ENCODE peak calls at places on chromosomes 6 and 20, in nine cellular contexts. One of them, this sample, is unnamed.

GRCh38 chr6:159540152-159540551 is 152.9 kb downstream of the SOD2 start:
- DNase-seq in NCI-H460: peak
- DNase-seq in BE2C: peak
- DNase-seq in T-helper 9 cell: no peak
- DNase-seq in foreskin fibroblast: no peak
- DNase-seq in B cell: no peak
- DNase-seq in NCI-H2171 treated with DMSO at 0.1 percent for 48 hours: no peak
- DNase-seq in effector CD8-positive, alpha-beta T cell: no peak
- DNase-seq in activated gamma-delta T cell treated with anti-CD3 and anti-CD28 coated beads, Interleukin-2, amount 50 U/mL, for 16 hours: no peak
- DNase-seq in this sample: no peak

GRCh38 chr20:10453241-10453640 is 18.1 kb downstream of the SLX4IP start:
- DNase-seq in effector CD8-positive, alpha-beta T cell: no peak
- DNase-seq in NCI-H2171 treated with DMSO at 0.1 percent for 48 hours: no peak
- DNase-seq in NCI-H460: no peak
- DNase-seq in foreskin fibroblast: no peak
- DNase-seq in T-helper 9 cell: no peak
- DNase-seq in B cell: no peak
- DNase-seq in activated gamma-delta T cell treated with anti-CD3 and anti-CD28 coated beads, Interleukin-2, amount 50 U/mL, for 16 hours: no peak
- DNase-seq in BE2C: no peak
- DNase-seq in this sample: peak

GRCh38 chr6:50602191-50602810 is 111.0 kb upstream of the TFAP2D start:
- DNase-seq in effector CD8-positive, alpha-beta T cell: no peak
- DNase-seq in NCI-H460: peak
- DNase-seq in foreskin fibroblast: peak
- DNase-seq in B cell: no peak
- DNase-seq in NCI-H2171 treated with DMSO at 0.1 percent for 48 hours: peak
- DNase-seq in activated gamma-delta T cell treated with anti-CD3 and anti-CD28 coated beads, Interleukin-2, amount 50 U/mL, for 16 hours: no peak
- DNase-seq in BE2C: peak
- DNase-seq in T-helper 9 cell: no peak
- DNase-seq in this sample: peak

GRCh38 chr6:161246725-161247124 is 27.1 kb downstream of the AGPAT4 start:
- DNase-seq in effector CD8-positive, alpha-beta T cell: no peak
- DNase-seq in foreskin fibroblast: no peak
- DNase-seq in T-helper 9 cell: no peak
- DNase-seq in B cell: no peak
- DNase-seq in activated gamma-delta T cell treated with anti-CD3 and anti-CD28 coated beads, Interleukin-2, amount 50 U/mL, for 16 hours: no peak
- DNase-seq in BE2C: peak
- DNase-seq in NCI-H460: no peak
- DNase-seq in NCI-H2171 treated with DMSO at 0.1 percent for 48 hours: no peak
- DNase-seq in this sample: no peak

GRCh38 chr6:104325341-104326172 is 534.2 kb downstream of the HACE1 start:
- DNase-seq in effector CD8-positive, alpha-beta T cell: no peak
- DNase-seq in BE2C: peak
- DNase-seq in activated gamma-delta T cell treated with anti-CD3 and anti-CD28 coated beads, Interleukin-2, amount 50 U/mL, for 16 hours: no peak
- DNase-seq in B cell: no peak
- DNase-seq in NCI-H2171 treated with DMSO at 0.1 percent for 48 hours: peak
- DNase-seq in foreskin fibroblast: peak
- DNase-seq in T-helper 9 cell: no peak
- DNase-seq in NCI-H460: peak
- DNase-seq in this sample: peak

GRCh38 chr20:57560554-57561355 is at the start of gene PCK1:
- DNase-seq in NCI-H460: no peak
- DNase-seq in activated gamma-delta T cell treated with anti-CD3 and anti-CD28 coated beads, Interleukin-2, amount 50 U/mL, for 16 hours: no peak
- DNase-seq in NCI-H2171 treated with DMSO at 0.1 percent for 48 hours: no peak
- DNase-seq in effector CD8-positive, alpha-beta T cell: no peak
- DNase-seq in T-helper 9 cell: no peak
- DNase-seq in B cell: no peak
- DNase-seq in BE2C: peak
- DNase-seq in foreskin fibroblast: no peak
- DNase-seq in this sample: no peak

GRCh38 chr6:151239603-151240035 is at the start of gene AKAP12:
- DNase-seq in NCI-H2171 treated with DMSO at 0.1 percent for 48 hours: no peak
- DNase-seq in B cell: no peak
- DNase-seq in activated gamma-delta T cell treated with anti-CD3 and anti-CD28 coated beads, Interleukin-2, amount 50 U/mL, for 16 hours: no peak
- DNase-seq in NCI-H460: no peak
- DNase-seq in T-helper 9 cell: no peak
- DNase-seq in BE2C: no peak
- DNase-seq in foreskin fibroblast: peak
- DNase-seq in effector CD8-positive, alpha-beta T cell: no peak
- DNase-seq in this sample: no peak

GRCh38 chr6:150425508-150425907 is 56.7 kb downstream of the IYD start:
- DNase-seq in B cell: no peak
- DNase-seq in activated gamma-delta T cell treated with anti-CD3 and anti-CD28 coated beads, Interleukin-2, amount 50 U/mL, for 16 hours: no peak
- DNase-seq in NCI-H2171 treated with DMSO at 0.1 percent for 48 hours: no peak
- DNase-seq in effector CD8-positive, alpha-beta T cell: no peak
- DNase-seq in BE2C: no peak
- DNase-seq in foreskin fibroblast: no peak
- DNase-seq in T-helper 9 cell: no peak
- DNase-seq in NCI-H460: no peak
- DNase-seq in this sample: no peak

GRCh38 chr6:117908246-117909107 is 1.4 kb downstream of the SLC35F1 start:
- DNase-seq in effector CD8-positive, alpha-beta T cell: no peak
- DNase-seq in activated gamma-delta T cell treated with anti-CD3 and anti-CD28 coated beads, Interleukin-2, amount 50 U/mL, for 16 hours: no peak
- DNase-seq in BE2C: peak
- DNase-seq in B cell: no peak
- DNase-seq in NCI-H460: no peak
- DNase-seq in T-helper 9 cell: no peak
- DNase-seq in foreskin fibroblast: no peak
- DNase-seq in NCI-H2171 treated with DMSO at 0.1 percent for 48 hours: peak
- DNase-seq in this sample: no peak

GRCh38 chr6:107621216-107621940 is 131.5 kb downstream of the SOBP start:
- DNase-seq in T-helper 9 cell: no peak
- DNase-seq in BE2C: no peak
- DNase-seq in activated gamma-delta T cell treated with anti-CD3 and anti-CD28 coated beads, Interleukin-2, amount 50 U/mL, for 16 hours: no peak
- DNase-seq in NCI-H2171 treated with DMSO at 0.1 percent for 48 hours: no peak
- DNase-seq in B cell: no peak
- DNase-seq in effector CD8-positive, alpha-beta T cell: no peak
- DNase-seq in NCI-H460: no peak
- DNase-seq in foreskin fibroblast: no peak
- DNase-seq in this sample: no peak

GRCh38 chr6:32666420-32667300 is at the start of gene HLA-DQB1:
- DNase-seq in effector CD8-positive, alpha-beta T cell: peak
- DNase-seq in NCI-H2171 treated with DMSO at 0.1 percent for 48 hours: no peak
- DNase-seq in T-helper 9 cell: peak
- DNase-seq in foreskin fibroblast: peak
- DNase-seq in BE2C: no peak
- DNase-seq in NCI-H460: peak
- DNase-seq in B cell: peak
- DNase-seq in activated gamma-delta T cell treated with anti-CD3 and anti-CD28 coated beads, Interleukin-2, amount 50 U/mL, for 16 hours: peak
- DNase-seq in this sample: no peak

GRCh38 chr6:110556317-110557115 is 80.1 kb upstream of the SLC22A16 start:
- DNase-seq in effector CD8-positive, alpha-beta T cell: no peak
- DNase-seq in BE2C: no peak
- DNase-seq in NCI-H460: no peak
- DNase-seq in T-helper 9 cell: no peak
- DNase-seq in NCI-H2171 treated with DMSO at 0.1 percent for 48 hours: no peak
- DNase-seq in foreskin fibroblast: no peak
- DNase-seq in activated gamma-delta T cell treated with anti-CD3 and anti-CD28 coated beads, Interleukin-2, amount 50 U/mL, for 16 hours: no peak
- DNase-seq in B cell: no peak
- DNase-seq in this sample: no peak

GRCh38 chr6:151229401-151230276 is 10.1 kb upstream of the AKAP12 start:
- DNase-seq in T-helper 9 cell: no peak
- DNase-seq in B cell: no peak
- DNase-seq in foreskin fibroblast: no peak
- DNase-seq in activated gamma-delta T cell treated with anti-CD3 and anti-CD28 coated beads, Interleukin-2, amount 50 U/mL, for 16 hours: no peak
- DNase-seq in NCI-H2171 treated with DMSO at 0.1 percent for 48 hours: no peak
- DNase-seq in BE2C: no peak
- DNase-seq in NCI-H460: no peak
- DNase-seq in effector CD8-positive, alpha-beta T cell: no peak
- DNase-seq in this sample: no peak

GRCh38 chr20:56689852-56690485 is 60.9 kb downstream of the TFAP2C start:
- DNase-seq in NCI-H460: no peak
- DNase-seq in BE2C: no peak
- DNase-seq in foreskin fibroblast: peak
- DNase-seq in activated gamma-delta T cell treated with anti-CD3 and anti-CD28 coated beads, Interleukin-2, amount 50 U/mL, for 16 hours: no peak
- DNase-seq in NCI-H2171 treated with DMSO at 0.1 percent for 48 hours: no peak
- DNase-seq in effector CD8-positive, alpha-beta T cell: no peak
- DNase-seq in B cell: no peak
- DNase-seq in T-helper 9 cell: no peak
- DNase-seq in this sample: no peak

GRCh38 chr6:13457577-13457976 is 29.8 kb downstream of the GFOD1 start:
- DNase-seq in effector CD8-positive, alpha-beta T cell: no peak
- DNase-seq in BE2C: no peak
- DNase-seq in T-helper 9 cell: no peak
- DNase-seq in foreskin fibroblast: peak
- DNase-seq in NCI-H460: no peak
- DNase-seq in B cell: no peak
- DNase-seq in NCI-H2171 treated with DMSO at 0.1 percent for 48 hours: no peak
- DNase-seq in activated gamma-delta T cell treated with anti-CD3 and anti-CD28 coated beads, Interleukin-2, amount 50 U/mL, for 16 hours: no peak
- DNase-seq in this sample: no peak

GRCh38 chr6:27591660-27592059 is 118.8 kb upstream of the ZNF184 start:
- DNase-seq in foreskin fibroblast: peak
- DNase-seq in BE2C: peak
- DNase-seq in B cell: no peak
- DNase-seq in T-helper 9 cell: no peak
- DNase-seq in effector CD8-positive, alpha-beta T cell: no peak
- DNase-seq in NCI-H2171 treated with DMSO at 0.1 percent for 48 hours: peak
- DNase-seq in NCI-H460: peak
- DNase-seq in activated gamma-delta T cell treated with anti-CD3 and anti-CD28 coated beads, Interleukin-2, amount 50 U/mL, for 16 hours: no peak
- DNase-seq in this sample: no peak

GRCh38 chr6:13611715-13612114 is 3.4 kb upstream of the NOL7 start:
- DNase-seq in foreskin fibroblast: no peak
- DNase-seq in activated gamma-delta T cell treated with anti-CD3 and anti-CD28 coated beads, Interleukin-2, amount 50 U/mL, for 16 hours: no peak
- DNase-seq in NCI-H2171 treated with DMSO at 0.1 percent for 48 hours: no peak
- DNase-seq in T-helper 9 cell: no peak
- DNase-seq in NCI-H460: no peak
- DNase-seq in B cell: no peak
- DNase-seq in BE2C: no peak
- DNase-seq in effector CD8-positive, alpha-beta T cell: no peak
- DNase-seq in this sample: no peak

GRCh38 chr20:50663095-50663821 is 28.1 kb downstream of the RIPOR3 start:
- DNase-seq in activated gamma-delta T cell treated with anti-CD3 and anti-CD28 coated beads, Interleukin-2, amount 50 U/mL, for 16 hours: no peak
- DNase-seq in effector CD8-positive, alpha-beta T cell: no peak
- DNase-seq in BE2C: no peak
- DNase-seq in T-helper 9 cell: no peak
- DNase-seq in B cell: no peak
- DNase-seq in NCI-H2171 treated with DMSO at 0.1 percent for 48 hours: peak
- DNase-seq in NCI-H460: peak
- DNase-seq in foreskin fibroblast: peak
- DNase-seq in this sample: peak

GRCh38 chr6:112881027-112881426 is 533.9 kb downstream of the RFPL4B start:
- DNase-seq in BE2C: no peak
- DNase-seq in effector CD8-positive, alpha-beta T cell: no peak
- DNase-seq in T-helper 9 cell: no peak
- DNase-seq in B cell: no peak
- DNase-seq in foreskin fibroblast: peak
- DNase-seq in NCI-H460: no peak
- DNase-seq in NCI-H2171 treated with DMSO at 0.1 percent for 48 hours: no peak
- DNase-seq in activated gamma-delta T cell treated with anti-CD3 and anti-CD28 coated beads, Interleukin-2, amount 50 U/mL, for 16 hours: no peak
- DNase-seq in this sample: no peak

GRCh38 chr6:166589334-166589731 is 2.9 kb upstream of the RAMACL start:
- DNase-seq in effector CD8-positive, alpha-beta T cell: no peak
- DNase-seq in NCI-H2171 treated with DMSO at 0.1 percent for 48 hours: no peak
- DNase-seq in NCI-H460: no peak
- DNase-seq in foreskin fibroblast: no peak
- DNase-seq in activated gamma-delta T cell treated with anti-CD3 and anti-CD28 coated beads, Interleukin-2, amount 50 U/mL, for 16 hours: no peak
- DNase-seq in BE2C: no peak
- DNase-seq in B cell: no peak
- DNase-seq in T-helper 9 cell: no peak
- DNase-seq in this sample: no peak

GRCh38 chr20:57384953-57385761 is 6.0 kb upstream of the RBM38 start:
- DNase-seq in effector CD8-positive, alpha-beta T cell: no peak
- DNase-seq in BE2C: no peak
- DNase-seq in foreskin fibroblast: no peak
- DNase-seq in NCI-H460: no peak
- DNase-seq in activated gamma-delta T cell treated with anti-CD3 and anti-CD28 coated beads, Interleukin-2, amount 50 U/mL, for 16 hours: no peak
- DNase-seq in NCI-H2171 treated with DMSO at 0.1 percent for 48 hours: no peak
- DNase-seq in T-helper 9 cell: no peak
- DNase-seq in B cell: no peak
- DNase-seq in this sample: no peak

GRCh38 chr6:53327017-53327395 is 21.7 kb downstream of the ELOVL5 start:
- DNase-seq in foreskin fibroblast: peak
- DNase-seq in B cell: no peak
- DNase-seq in T-helper 9 cell: no peak
- DNase-seq in effector CD8-positive, alpha-beta T cell: no peak
- DNase-seq in NCI-H2171 treated with DMSO at 0.1 percent for 48 hours: no peak
- DNase-seq in activated gamma-delta T cell treated with anti-CD3 and anti-CD28 coated beads, Interleukin-2, amount 50 U/mL, for 16 hours: no peak
- DNase-seq in BE2C: no peak
- DNase-seq in NCI-H460: no peak
- DNase-seq in this sample: no peak

GRCh38 chr6:167833396-167833763 is 6.7 kb downstream of the AFDN start:
- DNase-seq in BE2C: no peak
- DNase-seq in B cell: no peak
- DNase-seq in foreskin fibroblast: no peak
- DNase-seq in T-helper 9 cell: no peak
- DNase-seq in NCI-H460: no peak
- DNase-seq in effector CD8-positive, alpha-beta T cell: no peak
- DNase-seq in activated gamma-delta T cell treated with anti-CD3 and anti-CD28 coated beads, Interleukin-2, amount 50 U/mL, for 16 hours: no peak
- DNase-seq in NCI-H2171 treated with DMSO at 0.1 percent for 48 hours: no peak
- DNase-seq in this sample: no peak

GRCh38 chr6:106186714-106187113 is 100.6 kb downstream of the PRDM1 start:
- DNase-seq in activated gamma-delta T cell treated with anti-CD3 and anti-CD28 coated beads, Interleukin-2, amount 50 U/mL, for 16 hours: no peak
- DNase-seq in BE2C: no peak
- DNase-seq in NCI-H2171 treated with DMSO at 0.1 percent for 48 hours: no peak
- DNase-seq in T-helper 9 cell: no peak
- DNase-seq in foreskin fibroblast: no peak
- DNase-seq in effector CD8-positive, alpha-beta T cell: no peak
- DNase-seq in B cell: no peak
- DNase-seq in NCI-H460: no peak
- DNase-seq in this sample: no peak

GRCh38 chr6:143223895-143224294 is 163.2 kb downstream of the AIG1 start:
- DNase-seq in foreskin fibroblast: peak
- DNase-seq in B cell: no peak
- DNase-seq in NCI-H460: no peak
- DNase-seq in effector CD8-positive, alpha-beta T cell: no peak
- DNase-seq in T-helper 9 cell: no peak
- DNase-seq in activated gamma-delta T cell treated with anti-CD3 and anti-CD28 coated beads, Interleukin-2, amount 50 U/mL, for 16 hours: no peak
- DNase-seq in BE2C: no peak
- DNase-seq in NCI-H2171 treated with DMSO at 0.1 percent for 48 hours: no peak
- DNase-seq in this sample: no peak

GRCh38 chr6:140105857-140106256 is 731.4 kb upstream of the CITED2 start:
- DNase-seq in T-helper 9 cell: no peak
- DNase-seq in NCI-H2171 treated with DMSO at 0.1 percent for 48 hours: peak
- DNase-seq in foreskin fibroblast: peak
- DNase-seq in NCI-H460: peak
- DNase-seq in BE2C: peak
- DNase-seq in effector CD8-positive, alpha-beta T cell: no peak
- DNase-seq in activated gamma-delta T cell treated with anti-CD3 and anti-CD28 coated beads, Interleukin-2, amount 50 U/mL, for 16 hours: no peak
- DNase-seq in B cell: no peak
- DNase-seq in this sample: no peak

GRCh38 chr6:48177786-48178185 is 66.8 kb upstream of the PTCHD4 start:
- DNase-seq in foreskin fibroblast: peak
- DNase-seq in NCI-H460: no peak
- DNase-seq in B cell: no peak
- DNase-seq in T-helper 9 cell: no peak
- DNase-seq in activated gamma-delta T cell treated with anti-CD3 and anti-CD28 coated beads, Interleukin-2, amount 50 U/mL, for 16 hours: no peak
- DNase-seq in BE2C: no peak
- DNase-seq in effector CD8-positive, alpha-beta T cell: no peak
- DNase-seq in NCI-H2171 treated with DMSO at 0.1 percent for 48 hours: no peak
- DNase-seq in this sample: no peak

GRCh38 chr6:53412751-53413150 is 64.0 kb upstream of the ELOVL5 start:
- DNase-seq in NCI-H460: no peak
- DNase-seq in foreskin fibroblast: no peak
- DNase-seq in B cell: no peak
- DNase-seq in T-helper 9 cell: no peak
- DNase-seq in effector CD8-positive, alpha-beta T cell: no peak
- DNase-seq in activated gamma-delta T cell treated with anti-CD3 and anti-CD28 coated beads, Interleukin-2, amount 50 U/mL, for 16 hours: no peak
- DNase-seq in BE2C: no peak
- DNase-seq in NCI-H2171 treated with DMSO at 0.1 percent for 48 hours: no peak
- DNase-seq in this sample: peak

GRCh38 chr6:105769987-105770386 is 316.1 kb upstream of the PRDM1 start:
- DNase-seq in B cell: no peak
- DNase-seq in foreskin fibroblast: peak
- DNase-seq in effector CD8-positive, alpha-beta T cell: no peak
- DNase-seq in T-helper 9 cell: no peak
- DNase-seq in BE2C: no peak
- DNase-seq in activated gamma-delta T cell treated with anti-CD3 and anti-CD28 coated beads, Interleukin-2, amount 50 U/mL, for 16 hours: no peak
- DNase-seq in NCI-H2171 treated with DMSO at 0.1 percent for 48 hours: no peak
- DNase-seq in NCI-H460: no peak
- DNase-seq in this sample: no peak

GRCh38 chr6:111551521-111552231 is 54.0 kb downstream of the TRAF3IP2 start:
- DNase-seq in BE2C: peak
- DNase-seq in B cell: no peak
- DNase-seq in foreskin fibroblast: peak
- DNase-seq in effector CD8-positive, alpha-beta T cell: no peak
- DNase-seq in activated gamma-delta T cell treated with anti-CD3 and anti-CD28 coated beads, Interleukin-2, amount 50 U/mL, for 16 hours: no peak
- DNase-seq in NCI-H2171 treated with DMSO at 0.1 percent for 48 hours: peak
- DNase-seq in T-helper 9 cell: no peak
- DNase-seq in NCI-H460: no peak
- DNase-seq in this sample: no peak

GRCh38 chr6:51398064-51398740 is 579.5 kb downstream of the TFAP2B start:
- DNase-seq in BE2C: peak
- DNase-seq in NCI-H2171 treated with DMSO at 0.1 percent for 48 hours: no peak
- DNase-seq in foreskin fibroblast: no peak
- DNase-seq in NCI-H460: no peak
- DNase-seq in T-helper 9 cell: no peak
- DNase-seq in activated gamma-delta T cell treated with anti-CD3 and anti-CD28 coated beads, Interleukin-2, amount 50 U/mL, for 16 hours: no peak
- DNase-seq in B cell: no peak
- DNase-seq in effector CD8-positive, alpha-beta T cell: no peak
- DNase-seq in this sample: no peak

This sample was measured in AML-193.